ENCODE peak calls at places on chromosome 5, in ten cellular contexts. X is tibial nerve, P is sigmoid colon, V is adrenal gland, G is esophagus squamous epithelium, Z is gastrocnemius medialis, R is A549, H is transverse colon, O is IMR-90, T is body of pancreas. D is an unnamed sample.
A peak's percentile ranks its signal among the peaks of the same experiment; 100 is the strongest.

GRCh38 chr5:142143878-142144277 is 35.3 kb downstream of the NDFIP1 start:
- DNase-seq in Z (no peak), O (peak; percentile 58), R (peak; percentile 52), H (no peak), P (no peak), V (no peak), T (no peak), X (no peak), G (no peak), D (no peak)

GRCh38 chr5:175457466-175457865 is 13.5 kb upstream of the DRD1 start:
- DNase-seq in R (peak; percentile 33), G (no peak), P (no peak), Z (no peak), V (no peak), X (no peak), T (no peak), O (no peak), H (no peak), D (no peak)

GRCh38 chr5:14156611-14157493 is 13.7 kb downstream of the TRIO start:
- DNase-seq in H (no peak), X (no peak), O (peak; percentile 99), V (no peak), Z (no peak), R (peak; percentile 77), P (no peak), G (no peak), T (no peak), D (no peak)

GRCh38 chr5:71533142-71533541 is 54.0 kb upstream of the MCCC2 start:
- DNase-seq in O (peak; percentile 54), V (no peak), R (no peak), X (no peak), H (no peak), P (no peak), G (no peak), T (no peak), Z (no peak), D (no peak)

GRCh38 chr5:125196479-125197183 is 450.2 kb upstream of the ZNF608 start:
- DNase-seq in G (no peak), Z (no peak), V (no peak), O (no peak), H (no peak), R (no peak), P (no peak), X (no peak), T (peak; percentile 16), D (no peak)

GRCh38 chr5:30736642-30737041 is 456.8 kb upstream of the CDH6 start:
- DNase-seq in H (no peak), P (no peak), R (no peak), T (no peak), V (no peak), X (no peak), O (peak; percentile 47), G (no peak), Z (no peak), D (no peak)

GRCh38 chr5:69493235-69493925 is 790 bp downstream of the OCLN start:
- DNase-seq in P (no peak), V (no peak), X (no peak), H (peak; percentile 50), T (peak; percentile 67), G (no peak), R (peak; percentile 51), O (no peak), Z (no peak), D (no peak)

GRCh38 chr5:38725419-38725865 is 120.4 kb upstream of the OSMR start:
- DNase-seq in G (no peak), H (no peak), R (no peak), X (no peak), P (no peak), O (no peak), Z (no peak), V (no peak), T (no peak), D (no peak)

GRCh38 chr5:45521067-45521466 is 175.1 kb downstream of the HCN1 start:
- DNase-seq in V (peak; percentile 47), T (peak; percentile 78), G (no peak), H (peak; percentile 52), P (no peak), O (peak; percentile 1), Z (peak; percentile 21), X (no peak), R (peak; percentile 0), D (no peak)

GRCh38 chr5:176762489-176762888 is 47.9 kb upstream of the UNC5A start:
- DNase-seq in O (peak; percentile 16), G (no peak), T (no peak), P (peak; percentile 10), Z (no peak), H (no peak), X (no peak), V (no peak), R (no peak), D (no peak)

GRCh38 chr5:51961154-51961562 is 577.9 kb downstream of the ISL1 start:
- DNase-seq in T (no peak), V (no peak), X (no peak), G (no peak), R (no peak), P (no peak), O (no peak), H (no peak), Z (no peak), D (no peak)

GRCh38 chr5:51958473-51958872 is 575.2 kb downstream of the ISL1 start:
- DNase-seq in V (no peak), H (no peak), P (no peak), X (no peak), Z (no peak), G (no peak), O (no peak), T (no peak), R (no peak), D (no peak)

DNA sequence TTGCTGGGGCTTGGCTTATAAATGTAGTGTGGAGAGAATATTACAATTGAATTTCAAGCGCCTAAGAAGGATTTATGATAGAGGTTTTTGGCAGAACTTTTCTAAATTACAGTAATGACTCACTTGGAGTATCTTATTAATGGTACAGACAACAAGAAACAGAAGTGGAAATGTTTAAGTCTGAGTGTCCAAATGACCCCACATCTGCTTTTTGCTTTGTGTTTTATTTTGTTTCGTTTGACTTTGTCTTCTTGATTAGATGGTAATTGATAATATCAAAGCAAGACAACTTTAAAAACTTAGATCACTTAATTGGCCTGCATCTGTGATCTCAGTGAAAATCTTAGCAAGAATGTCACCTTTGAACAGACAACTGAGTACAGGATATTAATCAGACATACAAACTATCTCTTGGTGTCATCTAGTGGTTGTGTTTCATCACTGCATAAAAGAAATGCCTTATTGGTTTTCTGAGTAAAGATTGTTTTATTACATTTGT is 577.4 kb downstream of the ISL1 start:
- DNase-seq in V (no peak), X (no peak), T (no peak), R (peak; percentile 15), O (no peak), P (no peak), G (no peak), H (no peak), Z (no peak), D (no peak)
- TF ChIP-seq CTCF in V (peak; percentile 33), X (peak; percentile 31), T (no peak), R (no peak), O (no peak), P (no peak), G (no peak), H (peak; percentile 55), Z (no peak), D (no peak)

DNA sequence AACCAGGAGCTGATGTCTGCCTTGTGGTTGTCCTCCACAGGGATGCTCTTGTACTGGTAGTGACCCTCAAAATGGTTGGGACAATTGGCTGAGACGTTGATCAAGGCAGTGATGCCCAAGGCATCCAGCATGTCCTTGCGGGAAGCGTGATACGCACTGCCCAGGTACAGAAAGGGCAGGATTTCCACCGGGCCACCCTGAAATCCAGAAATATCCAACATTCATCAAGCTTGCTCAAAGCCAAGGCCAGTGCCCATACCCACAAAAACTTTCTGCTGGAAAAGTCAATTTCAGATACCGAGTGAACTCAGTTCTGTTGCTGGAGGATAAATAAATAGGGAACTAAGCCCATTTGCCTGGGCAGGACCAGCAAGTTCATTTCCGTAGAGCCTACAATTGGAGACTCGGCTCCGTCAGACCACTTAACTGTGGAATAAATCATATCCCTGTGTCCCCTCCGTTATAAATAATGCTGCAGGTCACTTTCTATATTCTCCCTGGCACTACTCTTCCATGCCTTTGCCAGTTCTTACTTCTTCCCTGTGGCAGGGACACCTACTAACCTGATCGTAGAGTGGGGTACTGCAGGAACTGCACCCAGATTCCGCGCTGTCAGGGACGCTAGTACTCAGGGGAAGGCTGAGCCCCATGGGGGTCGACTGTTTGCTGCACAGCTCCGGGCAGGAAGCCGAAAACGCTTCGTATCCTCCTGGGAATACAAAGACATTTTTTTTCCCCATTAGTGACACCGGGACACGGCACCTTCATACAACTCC is 1.2 kb downstream of the DUSP1 start:
- DNase-seq in Z (no peak), P (peak; percentile 84), T (peak; percentile 51), H (peak; percentile 46), V (peak; percentile 55), G (no peak), R (peak; percentile 62), X (no peak), O (peak; percentile 51), D (peak; percentile 58)
- TF ChIP-seq POLR2A in Z (no peak), P (peak; percentile 52), T (peak; percentile 23), H (peak; percentile 48), V (no peak), G (no peak), R (peak; percentile 27), X (no peak), O (no peak), D (no peak)

GRCh38 chr5:43893951-43894684 is 291.1 kb downstream of the NNT start:
- DNase-seq in R (no peak), H (no peak), T (no peak), O (peak; percentile 4), X (no peak), V (no peak), P (no peak), Z (no peak), G (no peak), D (no peak)

GRCh38 chr5:43891112-43891511 is 288.1 kb downstream of the NNT start:
- DNase-seq in R (no peak), T (no peak), G (no peak), X (no peak), Z (no peak), H (no peak), P (no peak), O (no peak), V (no peak), D (no peak)

GRCh38 chr5:43889238-43889637 is 286.3 kb downstream of the NNT start:
- DNase-seq in H (no peak), O (peak; percentile 3), G (no peak), X (no peak), T (no peak), P (no peak), Z (no peak), V (no peak), R (no peak), D (no peak)
- TF ChIP-seq CTCF in H (no peak), O (no peak), G (no peak), X (no peak), T (no peak), P (no peak), Z (no peak), V (no peak), R (no peak), D (no peak)

GRCh38 chr5:36795366-36795765 is 81.2 kb upstream of the NIPBL start:
- DNase-seq in V (no peak), G (no peak), Z (no peak), R (no peak), O (no peak), T (no peak), H (no peak), P (no peak), X (no peak), D (no peak)
- TF ChIP-seq POLR2A in V (no peak), G (no peak), Z (no peak), R (no peak), O (no peak), T (no peak), H (no peak), P (no peak), X (no peak), D (no peak)

GRCh38 chr5:106134549-106134948 is 1536.2 kb downstream of the EFNA5 start:
- DNase-seq in H (no peak), X (no peak), Z (no peak), P (no peak), O (no peak), T (no peak), G (no peak), V (no peak), R (no peak), D (no peak)
- TF ChIP-seq CTCF in H (no peak), X (no peak), Z (no peak), P (no peak), O (no peak), T (no peak), G (no peak), V (no peak), R (no peak), D (no peak)